ENCODE peak calls at places on chromosomes 13 and 19, in five cellular contexts. M is CD4-positive, CD25-positive, alpha-beta regulatory T cell; B is testis; Y is lower leg skin; I is hepatocyte. O is an unnamed sample.

GRCh38 chr19:13095934-13096890 is 6.4 kb downstream of the LYL1 start:
- DNase-seq in M (no peak), B (no peak), Y (no peak), I (peak), O (no peak)

GRCh38 chr13:114025432-114026127 is 51.7 kb upstream of the C13orf46 start:
- DNase-seq in M (no peak), B (peak), Y (no peak), I (no peak), O (peak)

GRCh38 chr19:54154603-54155345 is 4.7 kb downstream of the LENG1 start:
- DNase-seq in M (peak), B (no peak), Y (no peak), I (no peak), O (no peak)

GRCh38 chr13:29771247-29771646 is 79.2 kb downstream of the UBL3 start:
- DNase-seq in M (peak), B (no peak), Y (no peak), I (peak), O (no peak)

GRCh38 chr19:49761625-49762311 is 1.3 kb downstream of the TSKS start:
- DNase-seq in M (peak), B (peak), Y (no peak), I (peak), O (no peak)

GRCh38 chr13:32409561-32410440 is 18.1 kb downstream of the N4BP2L1 start:
- DNase-seq in M (no peak), B (peak), Y (no peak), I (peak), O (no peak)

GRCh38 chr19:48806518-48806817 is 4.4 kb downstream of the BCAT2 start:
- DNase-seq in M (no peak), B (no peak), Y (no peak), I (no peak), O (no peak)

GRCh38 chr13:76023644-76024043 is 387.5 kb downstream of the LMO7 start:
- DNase-seq in M (no peak), B (no peak), Y (no peak), I (no peak), O (no peak)

GRCh38 chr13:49874430-49874829 is 61.7 kb downstream of the SPRYD7 start:
- DNase-seq in M (no peak), B (no peak), Y (no peak), I (no peak), O (no peak)

GRCh38 chr13:25249001-25249543 is 38.2 kb downstream of the MTMR6 start:
- DNase-seq in M (no peak), B (no peak), Y (no peak), I (peak), O (no peak)

GRCh38 chr13:73230714-73231113 is 171.9 kb downstream of the KLF5 start:
- DNase-seq in M (no peak), B (no peak), Y (no peak), I (no peak), O (no peak)

GRCh38 chr19:28456264-28456663 is 756.7 kb downstream of the UQCRFS1 start:
- DNase-seq in M (no peak), B (no peak), Y (no peak), I (no peak), O (no peak)

GRCh38 chr19:28239270-28239669 is 973.7 kb downstream of the UQCRFS1 start:
- DNase-seq in M (no peak), B (peak), Y (no peak), I (no peak), O (no peak)

GRCh38 chr19:11204943-11205349 is 7.6 kb upstream of the KANK2 start:
- DNase-seq in M (no peak), B (no peak), Y (peak), I (no peak), O (no peak)

GRCh38 chr19:18848860-18849661 is 17.3 kb downstream of the UPF1 start:
- DNase-seq in M (no peak), B (peak), Y (peak), I (no peak), O (no peak)

GRCh38 chr13:48233886-48234488 is 981 bp downstream of the ITM2B start:
- DNase-seq in M (no peak), B (peak), Y (no peak), I (peak), O (no peak)

GRCh38 chr13:110561335-110562033 is at the start of gene RAB20:
- DNase-seq in M (peak), B (peak), Y (peak), I (peak), O (peak)

GRCh38 chr13:30607908-30608307 is 9.8 kb upstream of the USPL1 start:
- DNase-seq in M (peak), B (no peak), Y (no peak), I (no peak), O (no peak)

GRCh38 chr19:58345558-58345957 is 7.7 kb downstream of the A1BG start:
- DNase-seq in M (no peak), B (no peak), Y (no peak), I (no peak), O (no peak)

GRCh38 chr19:12156254-12157058 is at the start of gene ZNF625:
- DNase-seq in M (peak), B (peak), Y (peak), I (peak), O (peak)

GRCh38 chr13:113086031-113086750 is 19.4 kb upstream of the F7 start:
- DNase-seq in M (no peak), B (no peak), Y (no peak), I (no peak), O (no peak)

GRCh38 chr13:44231786-44232516 is 141.7 kb upstream of the SERP2 start:
- DNase-seq in M (no peak), B (no peak), Y (peak), I (peak), O (peak)

GRCh38 chr13:91314888-91315287 is 32.6 kb upstream of the MIR17HG start:
- DNase-seq in M (no peak), B (no peak), Y (no peak), I (no peak), O (no peak)

GRCh38 chr19:16682539-16682938 is 21.6 kb downstream of the TMEM38A start:
- DNase-seq in M (no peak), B (no peak), Y (no peak), I (no peak), O (no peak)

GRCh38 chr19:14479985-14480694 is 5.0 kb upstream of the PTGER1 start:
- DNase-seq in M (peak), B (peak), Y (no peak), I (no peak), O (no peak)

GRCh38 chr19:16442386-16443276 is 29.1 kb downstream of the EPS15L1 start:
- DNase-seq in M (no peak), B (no peak), Y (no peak), I (peak), O (no peak)

GRCh38 chr13:62119739-62120700 is 704.4 kb upstream of the PCDH20 start:
- DNase-seq in M (no peak), B (no peak), Y (no peak), I (peak), O (no peak)

GRCh38 chr13:39915418-39915817 is 260.0 kb downstream of the COG6 start:
- DNase-seq in M (no peak), B (no peak), Y (no peak), I (no peak), O (no peak)

GRCh38 chr13:111345682-111346081 is 25.2 kb downstream of the TEX29 start:
- DNase-seq in M (no peak), B (no peak), Y (no peak), I (no peak), O (no peak)

GRCh38 chr13:112690242-112690943 is 555 bp downstream of the ATP11A start:
- DNase-seq in M (peak), B (no peak), Y (no peak), I (peak), O (no peak)

GRCh38 chr19:36140289-36141038 is 598 bp downstream of the CAPNS1 start:
- DNase-seq in M (peak), B (peak), Y (no peak), I (peak), O (no peak)

GRCh38 chr13:109764474-109765292 is 21.7 kb downstream of the IRS2 start:
- DNase-seq in M (peak), B (no peak), Y (no peak), I (no peak), O (no peak)

GRCh38 chr19:56712609-56713008 is 41.1 kb upstream of the ZNF835 start:
- DNase-seq in M (no peak), B (peak), Y (no peak), I (no peak), O (no peak)

GRCh38 chr13:30148171-30148754 is 159.1 kb downstream of the KATNAL1 start:
- DNase-seq in M (peak), B (no peak), Y (no peak), I (no peak), O (no peak)

GRCh38 chr13:72537782-72538181 is 189.6 kb downstream of the MZT1 start:
- DNase-seq in M (no peak), B (no peak), Y (no peak), I (no peak), O (no peak)

GRCh38 chr13:29901714-29902631 is 51.6 kb upstream of the UBL3 start:
- DNase-seq in M (peak), B (no peak), Y (no peak), I (peak), O (peak)

GRCh38 chr19:56681702-56682101 is 10.1 kb upstream of the ZNF835 start:
- DNase-seq in M (no peak), B (no peak), Y (no peak), I (no peak), O (no peak)

GRCh38 chr13:21683034-21683733 is 12.3 kb downstream of the FGF9 start:
- DNase-seq in M (no peak), B (no peak), Y (no peak), I (no peak), O (peak)

GRCh38 chr13:43085545-43085944 is 62.2 kb downstream of the DNAJC15 start:
- DNase-seq in M (peak), B (no peak), Y (no peak), I (peak), O (no peak)

GRCh38 chr13:110447058-110447511 is 114.4 kb downstream of the RAB20 start:
- DNase-seq in M (no peak), B (no peak), Y (no peak), I (no peak), O (no peak)

DNA sequence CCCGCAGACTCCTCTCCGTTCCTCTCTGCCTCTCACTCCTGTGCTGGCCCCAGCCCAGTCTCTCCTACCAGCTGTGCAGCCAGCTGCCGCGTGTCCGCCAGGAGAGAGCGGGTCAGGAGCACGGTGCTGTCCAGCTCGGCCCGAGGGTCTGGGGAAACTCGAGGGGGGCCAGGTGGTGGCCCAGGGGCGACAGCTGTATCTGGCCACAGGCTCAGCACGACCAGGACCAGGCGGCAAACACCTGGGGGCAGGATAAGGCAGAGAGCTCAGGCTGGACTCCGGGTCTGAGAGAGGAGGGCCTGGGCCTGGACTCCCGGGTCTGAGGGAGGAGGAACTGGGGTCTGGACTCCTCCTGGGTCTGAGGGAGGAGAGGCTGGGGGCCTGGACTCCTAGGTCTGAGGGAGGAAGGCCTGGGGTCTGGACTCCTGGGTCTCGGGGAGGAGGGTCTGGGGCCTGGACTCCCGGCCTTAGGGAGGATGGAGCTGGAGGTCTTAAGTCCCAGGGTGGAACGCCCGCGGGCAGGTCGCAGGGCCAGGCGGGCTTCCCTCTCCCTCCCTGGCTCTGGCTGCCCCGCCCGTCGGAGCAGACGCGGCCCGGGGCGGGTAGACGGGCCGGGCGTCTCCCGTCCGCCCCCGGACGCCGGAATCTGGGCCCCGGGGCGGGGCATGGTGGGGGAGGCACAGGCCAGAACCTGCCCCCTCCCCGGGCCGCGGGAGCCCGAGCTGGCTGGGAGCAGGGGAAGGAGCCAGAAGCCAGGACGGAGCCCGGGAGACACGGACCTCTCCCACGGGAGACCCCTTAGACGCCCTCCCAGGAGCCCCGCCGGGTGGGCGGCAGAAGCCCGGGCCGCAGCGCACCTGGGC is 1.3 kb downstream of the IL11 start:
- DNase-seq in M (peak), B (no peak), Y (no peak), I (peak), O (no peak)
- H3K4me3 ChIP-seq in M (no peak), B (peak), Y (no peak), I (no peak), O (peak)

GRCh38 chr19:47240561-47240960 is 9.6 kb upstream of the BBC3 start:
- DNase-seq in M (no peak), B (no peak), Y (no peak), I (no peak), O (no peak)

GRCh38 chr19:47239152-47239551 is 8.2 kb upstream of the BBC3 start:
- DNase-seq in M (peak), B (no peak), Y (no peak), I (no peak), O (no peak)

GRCh38 chr19:47241919-47242644 is 11.1 kb upstream of the BBC3 start:
- DNase-seq in M (peak), B (no peak), Y (no peak), I (no peak), O (no peak)

GRCh38 chr19:47239610-47240296 is 8.8 kb upstream of the BBC3 start:
- DNase-seq in M (peak), B (peak), Y (no peak), I (peak), O (no peak)

GRCh38 chr19:47240996-47241918 is 10.3 kb upstream of the BBC3 start:
- DNase-seq in M (peak), B (peak), Y (peak), I (peak), O (no peak)
- H3K4me3 ChIP-seq in M (no peak), B (no peak), Y (no peak), I (no peak), O (peak)

DNA sequence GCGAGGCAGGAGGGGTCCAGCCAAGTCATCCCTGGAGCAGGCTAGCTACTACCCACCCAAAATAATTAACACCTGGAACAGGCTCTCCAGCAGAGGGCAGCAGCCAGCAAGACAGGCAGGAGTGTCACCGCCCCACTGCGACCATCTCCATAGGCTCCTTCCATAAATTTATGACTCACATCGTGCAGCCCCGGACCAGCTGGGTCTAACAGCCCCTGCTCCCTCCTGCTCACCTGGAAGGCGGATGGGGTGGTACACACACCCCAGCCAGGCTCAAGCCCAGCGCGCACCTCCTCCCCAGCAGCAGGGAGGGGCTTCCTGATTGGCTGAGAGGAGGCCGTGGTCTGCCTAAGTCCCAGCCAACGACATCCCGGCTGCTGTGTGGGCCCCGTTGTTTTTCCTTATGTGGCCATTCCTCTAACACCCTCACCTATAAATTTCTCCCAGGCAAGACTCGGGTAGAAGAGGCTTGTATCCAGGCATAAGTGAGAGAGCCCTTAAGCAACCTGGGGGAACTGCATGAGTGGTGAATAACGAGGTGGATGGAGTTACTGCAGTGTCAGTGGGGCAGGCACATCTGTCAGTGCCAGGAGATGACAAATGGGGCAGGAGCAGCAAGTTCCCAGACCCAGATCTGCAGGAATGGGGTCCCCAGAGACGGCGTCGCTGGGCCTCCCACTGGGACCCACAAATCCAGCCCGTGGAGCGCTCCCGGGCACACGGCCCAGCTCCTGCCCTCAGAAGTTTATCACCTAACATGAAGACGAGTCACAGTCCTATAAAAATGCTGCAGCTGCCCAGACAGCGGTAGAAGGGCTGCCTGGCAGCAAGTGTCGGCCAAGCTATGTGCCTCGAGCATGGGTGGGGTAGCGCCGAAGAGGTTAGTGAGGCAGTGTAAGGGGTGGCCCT is 43.1 kb downstream of the CEBPG start:
- DNase-seq in M (peak), B (peak), Y (no peak), I (peak), O (no peak)
- H3K4me3 ChIP-seq in M (no peak), B (no peak), Y (no peak), I (no peak), O (no peak)

GRCh38 chr13:66855110-66855509 is 375.0 kb downstream of the PCDH9 start:
- DNase-seq in M (no peak), B (no peak), Y (no peak), I (no peak), O (no peak)

GRCh38 chr13:66859078-66859477 is 371.1 kb downstream of the PCDH9 start:
- DNase-seq in M (no peak), B (no peak), Y (no peak), I (no peak), O (no peak)

GRCh38 chr13:66849706-66850105 is 380.4 kb downstream of the PCDH9 start:
- DNase-seq in M (no peak), B (no peak), Y (no peak), I (no peak), O (no peak)

GRCh38 chr13:66858163-66858562 is 372.0 kb downstream of the PCDH9 start:
- DNase-seq in M (no peak), B (no peak), Y (no peak), I (no peak), O (no peak)

GRCh38 chr13:66853559-66853958 is 376.6 kb downstream of the PCDH9 start:
- DNase-seq in M (no peak), B (no peak), Y (no peak), I (no peak), O (no peak)
- H3K4me3 ChIP-seq in M (no peak), B (no peak), Y (no peak), I (no peak), O (no peak)

GRCh38 chr19:1261863-1262686 is 7.1 kb upstream of the CIRBP start:
- DNase-seq in M (no peak), B (no peak), Y (no peak), I (peak), O (no peak)
- H3K4me3 ChIP-seq in M (peak), B (no peak), Y (no peak), I (no peak), O (peak)

O was measured in AG04450.